ENCODE peak calls at places on chromosomes 2 and 18, in eight cellular contexts. R, O, X, F, M, D, U and P are unnamed samples.

GRCh38 chr2:1455466-1455865 is 42.2 kb downstream of the TPO start:
- DNase-seq in R (no peak), O (no peak), X (no peak), F (no peak), M (no peak), D (no peak), U (peak; percentile 42), P (no peak)

GRCh38 chr18:45978084-45978483 is 11.0 kb upstream of the EPG5 start:
- DNase-seq in R (no peak), O (no peak), X (no peak), F (peak; percentile 82), M (no peak), D (no peak), U (no peak), P (no peak)

GRCh38 chr2:168640039-168640438 is 162.4 kb upstream of the NOSTRIN start:
- DNase-seq in R (no peak), O (no peak), X (no peak), F (no peak), M (no peak), D (no peak), U (no peak), P (no peak)

GRCh38 chr2:11749646-11750349 is 3.4 kb downstream of the LPIN1 start:
- DNase-seq in R (no peak), O (no peak), X (no peak), F (no peak), M (no peak), D (no peak), U (peak; percentile 29), P (no peak)

GRCh38 chr2:28276076-28276618 is 116.5 kb upstream of the FOSL2 start:
- DNase-seq in R (no peak), O (no peak), X (no peak), F (no peak), M (no peak), D (peak; percentile 97), U (peak; percentile 99), P (no peak)

GRCh38 chr2:16678964-16679363 is 13.3 kb upstream of the CYRIA start:
- DNase-seq in R (no peak), O (no peak), X (no peak), F (peak; percentile 74), M (no peak), D (no peak), U (no peak), P (no peak)

GRCh38 chr2:86783615-86784339 is 6.9 kb downstream of the CD8A start:
- DNase-seq in R (no peak), O (no peak), X (no peak), F (no peak), M (no peak), D (no peak), U (no peak), P (no peak)

GRCh38 chr2:191719261-191719660 is 41.3 kb downstream of the NABP1 start:
- DNase-seq in R (no peak), O (no peak), X (no peak), F (no peak), M (no peak), D (no peak), U (no peak), P (no peak)

GRCh38 chr2:221455214-221455613 is 116.9 kb downstream of the EPHA4 start:
- DNase-seq in R (no peak), O (no peak), X (no peak), F (no peak), M (no peak), D (no peak), U (peak; percentile 16), P (no peak)

GRCh38 chr2:12929806-12930205 is 213.1 kb downstream of the TRIB2 start:
- DNase-seq in R (no peak), O (no peak), X (no peak), F (no peak), M (no peak), D (no peak), U (no peak), P (no peak)

GRCh38 chr2:53460347-53460746 is 307.3 kb upstream of the CHAC2 start:
- DNase-seq in R (no peak), O (no peak), X (no peak), F (no peak), M (no peak), D (peak; percentile 3), U (no peak), P (no peak)

DNA sequence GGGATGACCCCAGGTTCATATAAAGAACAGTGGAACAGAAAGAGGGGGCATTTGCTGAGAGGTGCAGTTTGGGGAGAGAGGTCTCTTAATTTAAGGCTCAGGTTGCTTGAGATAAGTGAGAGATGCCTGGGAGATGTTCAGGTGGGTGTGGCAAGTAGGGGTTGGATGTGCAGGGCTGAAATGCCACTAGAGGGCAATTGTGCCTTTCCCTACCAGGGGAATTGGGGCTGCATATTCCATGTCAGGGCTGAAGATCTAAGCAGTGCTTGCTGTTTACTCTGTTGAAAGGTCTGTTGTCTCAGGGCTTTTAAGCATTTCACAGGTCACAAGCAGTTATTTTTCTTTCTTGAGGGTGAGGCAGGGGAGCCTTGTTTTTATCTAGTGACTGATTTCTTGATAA is 7.8 kb downstream of the CCDC85A start:
- DNase-seq in R (peak; percentile 58), O (no peak), X (no peak), F (peak; percentile 83), M (no peak), D (no peak), U (peak; percentile 72), P (no peak)
- TF ChIP-seq CTCF in R (peak; percentile 28), O (peak; percentile 13), X (peak; percentile 11), F (peak; percentile 84), M (no peak), D (peak; percentile 90), U (peak; percentile 80), P (no peak)

GRCh38 chr2:160062283-160063005 is at the start of gene PLA2R1:
- DNase-seq in R (peak; percentile 38), O (peak; percentile 73), X (peak; percentile 58), F (peak; percentile 90), M (no peak), D (no peak), U (peak; percentile 30), P (no peak)
- TF ChIP-seq CTCF in R (no peak), O (no peak), X (no peak), F (no peak), M (no peak), D (no peak), U (no peak), P (no peak)

DNA sequence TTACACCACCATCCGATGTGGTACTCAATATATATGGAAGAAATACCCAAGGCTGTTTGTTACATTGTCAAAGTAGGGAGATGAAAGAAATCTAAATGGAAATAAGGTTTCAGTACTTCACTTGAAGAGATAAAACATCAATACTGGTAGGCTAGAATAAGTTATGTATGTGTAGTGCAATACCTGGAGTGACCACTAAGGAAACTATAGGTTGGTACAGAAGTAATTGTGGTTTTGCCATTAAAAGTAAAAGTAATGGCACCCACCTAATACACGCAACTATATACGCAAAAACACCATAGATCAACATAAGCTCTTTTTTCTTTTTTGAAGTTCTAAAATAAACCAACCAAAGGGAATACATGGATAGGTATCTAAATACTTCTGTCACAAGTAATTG is 143.2 kb upstream of the KYNU start:
- DNase-seq in R (no peak), O (no peak), X (no peak), F (no peak), M (no peak), D (no peak), U (no peak), P (no peak)
- TF ChIP-seq CTCF in R (peak; percentile 34), O (peak; percentile 12), X (no peak), F (peak; percentile 47), M (no peak), D (peak; percentile 36), U (no peak), P (peak; percentile 34)

GRCh38 chr2:95317123-95317500 is 20.0 kb downstream of the KCNIP3 start:
- DNase-seq in R (no peak), O (peak; percentile 51), X (no peak), F (no peak), M (no peak), D (no peak), U (no peak), P (no peak)
- TF ChIP-seq CTCF in R (no peak), O (no peak), X (no peak), F (no peak), M (no peak), D (no peak), U (no peak), P (no peak)

DNA sequence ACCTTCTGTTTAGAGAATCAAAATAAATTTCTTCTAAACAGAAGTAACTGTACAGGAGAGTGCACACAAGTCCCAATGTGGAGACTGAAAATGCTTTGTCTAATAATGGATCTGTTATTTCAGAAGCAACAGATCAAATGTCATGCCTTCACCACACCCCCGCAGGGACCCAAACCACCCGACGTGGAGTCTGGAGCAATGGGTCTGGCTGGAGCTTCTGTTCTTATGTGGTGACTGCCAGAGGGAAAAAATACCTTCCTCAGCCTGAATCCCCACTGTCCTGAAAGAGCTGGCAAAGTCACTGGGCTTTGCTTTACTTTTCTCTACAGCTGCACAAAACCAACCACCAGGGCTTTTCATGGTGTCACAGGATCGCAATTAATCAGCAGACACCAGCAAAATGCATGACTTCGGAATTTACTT is 119.0 kb upstream of the ZFP36L2 start:
- DNase-seq in R (no peak), O (no peak), X (no peak), F (no peak), M (no peak), D (no peak), U (peak; percentile 53), P (no peak)
- TF ChIP-seq CTCF in R (no peak), O (no peak), X (no peak), F (peak; percentile 51), M (no peak), D (no peak), U (no peak), P (no peak)

DNA sequence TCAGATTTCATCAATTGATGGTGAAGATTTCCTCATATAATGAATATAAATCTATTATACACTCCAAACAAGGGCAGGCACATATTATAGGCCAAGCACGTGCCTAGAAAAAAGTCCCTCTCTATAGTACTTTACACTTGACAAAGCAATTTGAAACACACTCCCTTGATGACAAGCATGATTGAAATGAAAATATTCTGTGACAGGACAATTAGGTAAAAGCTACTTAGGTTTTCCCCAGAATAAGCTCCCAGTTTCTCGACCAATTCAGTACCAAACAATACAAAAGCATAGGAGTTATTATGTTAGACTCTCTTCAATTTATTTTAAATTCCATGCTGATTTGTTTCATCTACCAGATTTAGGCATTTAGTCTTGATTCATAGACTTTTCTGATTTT is 47.7 kb downstream of the CCDC68 start:
- DNase-seq in R (no peak), O (no peak), X (no peak), F (no peak), M (no peak), D (no peak), U (no peak), P (no peak)
- TF ChIP-seq CTCF in R (no peak), O (no peak), X (no peak), F (no peak), M (no peak), D (no peak), U (no peak), P (no peak)

DNA sequence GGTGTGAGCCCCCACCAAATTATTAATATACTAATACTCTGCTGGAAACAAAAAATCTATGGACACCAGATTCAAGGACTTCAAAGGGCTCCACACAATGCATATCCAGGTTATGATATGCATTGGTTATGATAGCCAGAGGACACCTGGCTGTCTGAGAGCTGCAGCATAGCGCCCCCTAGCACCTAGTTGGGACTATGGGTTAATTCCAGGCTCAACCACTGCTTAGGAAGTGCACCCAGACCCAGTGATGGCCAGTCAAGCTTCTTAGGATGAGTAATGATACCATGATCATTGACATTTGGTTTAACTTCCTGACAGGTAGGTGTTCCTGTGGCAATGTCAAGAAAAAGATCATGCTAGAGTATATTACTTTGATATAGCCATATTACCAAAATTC is 3.8 kb upstream of the FRZB start:
- DNase-seq in R (peak; percentile 49), O (no peak), X (no peak), F (peak; percentile 90), M (no peak), D (no peak), U (peak; percentile 31), P (no peak)
- TF ChIP-seq CTCF in R (peak; percentile 56), O (no peak), X (no peak), F (peak; percentile 92), M (no peak), D (peak; percentile 46), U (peak; percentile 41), P (no peak)